ENCODE peak calls at places on chromosomes 2 and 18, in nine cellular contexts. One of them, this sample, is unnamed.

GRCh38 chr18:74268933-74269620 is 22.7 kb downstream of the CYB5A start:
- DNase-seq in choroid plexus epithelial cell: no peak
- DNase-seq in GM06990: no peak
- DNase-seq in heart left ventricle: no peak
- DNase-seq in Peyer's patch: no peak
- DNase-seq in cardiac fibroblast: peak
- DNase-seq in GM20000: no peak
- DNase-seq in GM23338: no peak
- DNase-seq in GM10248: no peak
- DNase-seq in this sample: no peak

GRCh38 chr18:50870138-50870845 is 8.6 kb upstream of the ME2 start:
- DNase-seq in choroid plexus epithelial cell: peak
- DNase-seq in GM06990: no peak
- DNase-seq in heart left ventricle: peak
- DNase-seq in Peyer's patch: no peak
- DNase-seq in cardiac fibroblast: peak
- DNase-seq in GM20000: no peak
- DNase-seq in GM23338: no peak
- DNase-seq in GM10248: no peak
- DNase-seq in this sample: no peak

GRCh38 chr2:188773075-188773474 is 201.1 kb upstream of the COL3A1 start:
- DNase-seq in choroid plexus epithelial cell: peak
- DNase-seq in GM06990: no peak
- DNase-seq in heart left ventricle: no peak
- DNase-seq in Peyer's patch: no peak
- DNase-seq in cardiac fibroblast: peak
- DNase-seq in GM20000: no peak
- DNase-seq in GM23338: no peak
- DNase-seq in GM10248: no peak
- DNase-seq in this sample: no peak

GRCh38 chr2:46487667-46488333 is 8.4 kb downstream of the TMEM247 start:
- DNase-seq in choroid plexus epithelial cell: peak
- DNase-seq in GM06990: no peak
- DNase-seq in heart left ventricle: peak
- DNase-seq in Peyer's patch: no peak
- DNase-seq in cardiac fibroblast: peak
- DNase-seq in GM20000: no peak
- DNase-seq in GM23338: peak
- DNase-seq in GM10248: no peak
- DNase-seq in this sample: no peak

GRCh38 chr2:38650717-38651116 is 15.2 kb upstream of the GALM start:
- DNase-seq in choroid plexus epithelial cell: no peak
- DNase-seq in GM06990: no peak
- DNase-seq in heart left ventricle: no peak
- DNase-seq in Peyer's patch: no peak
- DNase-seq in cardiac fibroblast: no peak
- DNase-seq in GM20000: no peak
- DNase-seq in GM23338: no peak
- DNase-seq in GM10248: no peak
- DNase-seq in this sample: no peak

GRCh38 chr2:54609647-54610046 is 113.8 kb upstream of the EML6 start:
- DNase-seq in choroid plexus epithelial cell: no peak
- DNase-seq in GM06990: no peak
- DNase-seq in heart left ventricle: no peak
- DNase-seq in Peyer's patch: no peak
- DNase-seq in cardiac fibroblast: no peak
- DNase-seq in GM20000: no peak
- DNase-seq in GM23338: no peak
- DNase-seq in GM10248: no peak
- DNase-seq in this sample: no peak

GRCh38 chr2:135043345-135043744 is 3.9 kb downstream of the MAP3K19 start:
- DNase-seq in choroid plexus epithelial cell: peak
- DNase-seq in GM06990: no peak
- DNase-seq in heart left ventricle: no peak
- DNase-seq in Peyer's patch: no peak
- DNase-seq in cardiac fibroblast: no peak
- DNase-seq in GM20000: no peak
- DNase-seq in GM23338: peak
- DNase-seq in GM10248: no peak
- DNase-seq in this sample: no peak

GRCh38 chr2:2795438-2796091 is 464.5 kb upstream of the MYT1L start:
- DNase-seq in choroid plexus epithelial cell: no peak
- DNase-seq in GM06990: no peak
- DNase-seq in heart left ventricle: no peak
- DNase-seq in Peyer's patch: no peak
- DNase-seq in cardiac fibroblast: no peak
- DNase-seq in GM20000: no peak
- DNase-seq in GM23338: no peak
- DNase-seq in GM10248: no peak
- DNase-seq in this sample: no peak

GRCh38 chr2:112342067-112342466 is 66.7 kb downstream of the ZC3H6 start:
- DNase-seq in choroid plexus epithelial cell: no peak
- DNase-seq in GM06990: no peak
- DNase-seq in heart left ventricle: no peak
- DNase-seq in Peyer's patch: no peak
- DNase-seq in cardiac fibroblast: no peak
- DNase-seq in GM20000: no peak
- DNase-seq in GM23338: no peak
- DNase-seq in GM10248: no peak
- DNase-seq in this sample: no peak

GRCh38 chr18:76491801-76492668 is 3.0 kb downstream of the ZNF516 start:
- DNase-seq in choroid plexus epithelial cell: peak
- DNase-seq in GM06990: peak
- DNase-seq in heart left ventricle: no peak
- DNase-seq in Peyer's patch: peak
- DNase-seq in cardiac fibroblast: peak
- DNase-seq in GM20000: no peak
- DNase-seq in GM23338: peak
- DNase-seq in GM10248: no peak
- DNase-seq in this sample: peak

GRCh38 chr2:50143822-50144575 is 887.9 kb downstream of the NRXN1 start:
- DNase-seq in choroid plexus epithelial cell: peak
- DNase-seq in GM06990: peak
- DNase-seq in heart left ventricle: no peak
- DNase-seq in Peyer's patch: no peak
- DNase-seq in cardiac fibroblast: peak
- DNase-seq in GM20000: peak
- DNase-seq in GM23338: peak
- DNase-seq in GM10248: peak
- DNase-seq in this sample: no peak

DNA sequence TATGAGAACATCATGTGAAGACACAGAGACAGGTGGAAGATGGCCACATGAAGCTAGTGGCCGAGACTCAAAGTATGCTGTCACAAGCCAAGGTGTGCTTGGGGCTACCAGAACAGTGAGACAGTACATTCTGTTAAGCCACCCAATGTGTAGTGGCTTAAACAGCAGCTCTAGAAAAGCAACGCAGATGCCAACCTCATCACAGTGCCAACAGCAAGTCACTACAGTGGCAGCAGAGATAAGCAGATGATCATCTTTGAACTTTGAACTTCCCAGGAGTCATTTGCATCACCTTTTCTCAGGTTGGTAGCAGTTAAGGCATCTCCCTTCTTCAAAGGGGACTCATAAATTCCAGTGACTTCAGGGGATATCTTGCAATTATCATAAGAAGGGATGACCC is 394.4 kb downstream of the LRP1B start:
- DNase-seq in choroid plexus epithelial cell: no peak
- DNase-seq in GM06990: no peak
- DNase-seq in heart left ventricle: no peak
- DNase-seq in Peyer's patch: no peak
- DNase-seq in cardiac fibroblast: no peak
- DNase-seq in GM20000: no peak
- DNase-seq in GM23338: no peak
- DNase-seq in GM10248: no peak
- DNase-seq in this sample: no peak
- TF ChIP-seq CTCF in choroid plexus epithelial cell: no peak
- TF ChIP-seq CTCF in GM06990: no peak
- TF ChIP-seq CTCF in heart left ventricle: no peak
- TF ChIP-seq CTCF in Peyer's patch: no peak
- TF ChIP-seq CTCF in cardiac fibroblast: no peak
- TF ChIP-seq CTCF in GM20000: no peak
- TF ChIP-seq CTCF in GM23338: no peak
- TF ChIP-seq CTCF in GM10248: no peak
- TF ChIP-seq CTCF in this sample: no peak

GRCh38 chr2:240566203-240567136 is 1.8 kb upstream of the RNPEPL1 start:
- DNase-seq in choroid plexus epithelial cell: peak
- DNase-seq in GM06990: peak
- DNase-seq in heart left ventricle: peak
- DNase-seq in Peyer's patch: peak
- DNase-seq in cardiac fibroblast: peak
- DNase-seq in GM20000: peak
- DNase-seq in GM23338: peak
- DNase-seq in GM10248: peak
- DNase-seq in this sample: peak

GRCh38 chr2:240564571-240565266 is 3.6 kb upstream of the RNPEPL1 start:
- DNase-seq in choroid plexus epithelial cell: peak
- DNase-seq in GM06990: no peak
- DNase-seq in heart left ventricle: no peak
- DNase-seq in Peyer's patch: peak
- DNase-seq in cardiac fibroblast: peak
- DNase-seq in GM20000: no peak
- DNase-seq in GM23338: no peak
- DNase-seq in GM10248: no peak
- DNase-seq in this sample: no peak

GRCh38 chr2:240567137-240567871 is 980 bp upstream of the RNPEPL1 start:
- DNase-seq in choroid plexus epithelial cell: peak
- DNase-seq in GM06990: no peak
- DNase-seq in heart left ventricle: peak
- DNase-seq in Peyer's patch: peak
- DNase-seq in cardiac fibroblast: no peak
- DNase-seq in GM20000: no peak
- DNase-seq in GM23338: no peak
- DNase-seq in GM10248: no peak
- DNase-seq in this sample: peak

GRCh38 chr2:240564191-240564570 is 4.0 kb downstream of the DUSP28 start:
- DNase-seq in choroid plexus epithelial cell: no peak
- DNase-seq in GM06990: no peak
- DNase-seq in heart left ventricle: no peak
- DNase-seq in Peyer's patch: no peak
- DNase-seq in cardiac fibroblast: no peak
- DNase-seq in GM20000: no peak
- DNase-seq in GM23338: no peak
- DNase-seq in GM10248: no peak
- DNase-seq in this sample: no peak

DNA sequence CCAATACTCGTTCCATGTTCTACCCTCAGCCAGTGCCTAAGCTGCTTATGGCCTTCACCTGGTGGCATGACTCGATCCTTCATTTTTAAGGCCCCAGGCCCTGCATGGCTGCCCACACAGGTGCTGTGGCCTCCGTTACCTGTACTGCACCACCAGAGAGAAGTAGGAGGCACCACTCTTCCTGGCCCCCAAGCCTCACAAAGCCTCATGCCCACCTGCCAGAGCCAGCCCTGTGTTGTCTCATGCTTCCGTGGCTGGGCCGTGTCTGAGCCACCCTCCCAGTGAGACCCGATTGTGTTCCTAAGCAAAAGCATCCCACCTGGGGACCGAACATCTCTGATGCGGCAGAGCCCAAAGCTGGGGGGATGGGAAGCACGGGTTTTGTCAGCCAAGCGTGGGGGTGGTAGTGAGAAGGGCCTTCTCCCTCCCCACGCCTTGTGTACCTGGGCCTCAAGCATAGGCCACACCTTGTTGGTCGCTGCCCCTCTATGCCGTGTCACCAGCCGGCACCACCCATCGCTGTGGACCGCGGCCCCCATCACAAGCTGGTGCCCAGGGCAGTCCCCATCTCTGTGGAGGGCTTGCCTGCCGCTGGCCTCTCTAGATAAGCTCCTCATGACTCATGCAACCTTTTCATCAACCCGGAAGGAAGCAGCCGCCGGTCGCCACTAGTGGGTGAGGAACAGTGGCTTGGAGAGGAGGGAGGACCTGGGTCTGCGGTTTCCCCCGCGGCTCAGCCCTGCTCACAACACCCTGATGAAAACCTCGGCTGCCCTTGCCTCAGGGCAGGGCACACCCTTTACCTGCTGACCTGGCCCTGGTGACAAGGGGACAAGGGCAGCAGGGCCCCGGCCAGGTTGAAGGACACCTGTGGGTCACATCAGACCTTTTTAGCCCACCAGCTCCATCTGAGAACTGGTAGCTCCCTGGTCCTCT is 2.7 kb upstream of the RNPEPL1 start:
- DNase-seq in choroid plexus epithelial cell: peak
- DNase-seq in GM06990: peak
- DNase-seq in heart left ventricle: peak
- DNase-seq in Peyer's patch: peak
- DNase-seq in cardiac fibroblast: peak
- DNase-seq in GM20000: peak
- DNase-seq in GM23338: no peak
- DNase-seq in GM10248: peak
- DNase-seq in this sample: peak
- TF ChIP-seq CTCF in choroid plexus epithelial cell: no peak
- TF ChIP-seq CTCF in GM06990: no peak
- TF ChIP-seq CTCF in heart left ventricle: no peak
- TF ChIP-seq CTCF in Peyer's patch: no peak
- TF ChIP-seq CTCF in cardiac fibroblast: no peak
- TF ChIP-seq CTCF in GM20000: no peak
- TF ChIP-seq CTCF in GM23338: no peak
- TF ChIP-seq CTCF in GM10248: no peak
- TF ChIP-seq CTCF in this sample: no peak

DNA sequence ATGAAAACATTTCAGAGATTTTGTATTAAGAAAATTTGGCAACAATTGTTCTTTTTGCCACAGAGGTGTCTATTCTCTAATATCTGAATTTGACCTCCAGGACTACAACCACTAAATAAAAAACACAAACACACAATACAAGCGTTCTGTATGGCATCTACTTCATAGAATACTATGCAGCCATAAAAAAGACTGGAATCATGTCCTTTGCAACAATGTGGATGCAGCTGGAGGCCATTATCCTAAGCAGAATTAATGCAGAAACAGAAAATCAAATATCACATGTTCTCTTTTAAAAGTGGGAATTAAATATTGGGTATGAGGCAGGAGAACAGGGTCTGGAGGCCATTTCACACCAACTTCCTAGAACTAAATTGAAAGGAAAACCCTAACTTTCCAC is 19.5 kb downstream of the SLC25A12 start:
- DNase-seq in choroid plexus epithelial cell: no peak
- DNase-seq in GM06990: no peak
- DNase-seq in heart left ventricle: no peak
- DNase-seq in Peyer's patch: no peak
- DNase-seq in cardiac fibroblast: no peak
- DNase-seq in GM20000: no peak
- DNase-seq in GM23338: no peak
- DNase-seq in GM10248: no peak
- DNase-seq in this sample: no peak
- TF ChIP-seq CTCF in choroid plexus epithelial cell: no peak
- TF ChIP-seq CTCF in GM06990: no peak
- TF ChIP-seq CTCF in heart left ventricle: no peak
- TF ChIP-seq CTCF in Peyer's patch: no peak
- TF ChIP-seq CTCF in cardiac fibroblast: no peak
- TF ChIP-seq CTCF in GM20000: no peak
- TF ChIP-seq CTCF in GM23338: no peak
- TF ChIP-seq CTCF in GM10248: no peak
- TF ChIP-seq CTCF in this sample: no peak

DNA sequence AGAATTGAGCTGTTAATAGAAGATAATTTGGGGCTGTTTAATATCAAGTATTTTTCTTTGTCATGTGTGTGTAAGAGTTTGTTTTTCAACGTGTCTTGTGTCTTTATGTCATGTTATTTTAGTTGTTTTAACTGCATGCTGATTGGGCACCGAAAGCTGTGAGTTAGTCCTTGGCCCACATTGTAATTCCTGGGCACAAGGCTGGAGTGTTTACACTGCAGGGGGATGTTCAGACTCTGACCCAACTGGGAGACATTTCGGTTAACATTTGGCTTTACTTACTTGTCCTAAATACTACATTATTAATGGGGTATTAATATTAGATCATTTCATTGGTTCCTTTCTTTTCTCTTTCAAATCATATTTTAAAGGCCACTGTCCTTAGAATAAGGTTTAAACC is 381.0 kb downstream of the OSR1 start:
- DNase-seq in choroid plexus epithelial cell: no peak
- DNase-seq in GM06990: no peak
- DNase-seq in heart left ventricle: no peak
- DNase-seq in Peyer's patch: no peak
- DNase-seq in cardiac fibroblast: no peak
- DNase-seq in GM20000: no peak
- DNase-seq in GM23338: no peak
- DNase-seq in GM10248: no peak
- DNase-seq in this sample: no peak
- TF ChIP-seq CTCF in choroid plexus epithelial cell: no peak
- TF ChIP-seq CTCF in GM06990: no peak
- TF ChIP-seq CTCF in heart left ventricle: no peak
- TF ChIP-seq CTCF in Peyer's patch: no peak
- TF ChIP-seq CTCF in cardiac fibroblast: no peak
- TF ChIP-seq CTCF in GM20000: no peak
- TF ChIP-seq CTCF in GM23338: no peak
- TF ChIP-seq CTCF in GM10248: no peak
- TF ChIP-seq CTCF in this sample: no peak